ENCODE peak calls at places on chromosome X, in four cellular contexts. F, B, W and R are unnamed samples.

GRCh38 chrX:53544936-53545335 is 110.8 kb upstream of the HSD17B10 start:
- DNase-seq in F (no peak), W (no peak), B (no peak), R (no peak)

GRCh38 chrX:2898861-2899512 is 30.2 kb downstream of the ARSD start:
- DNase-seq in B (no peak), W (no peak), F (no peak), R (no peak)

GRCh38 chrX:97705936-97706335 is 822.2 kb downstream of the RPA4 start:
- DNase-seq in W (no peak), B (no peak), F (no peak), R (no peak)

GRCh38 chrX:132758778-132759177 is 199.7 kb downstream of the HS6ST2 start:
- DNase-seq in W (no peak), F (no peak), B (no peak), R (no peak)

GRCh38 chrX:56281789-56282188 is 49.6 kb downstream of the KLF8 start:
- DNase-seq in W (no peak), B (peak; percentile 36), F (no peak), R (no peak)

GRCh38 chrX:74119016-74119910 is 184.7 kb upstream of the ZCCHC13 start:
- DNase-seq in B (peak; percentile 28), W (no peak), F (no peak), R (no peak)

GRCh38 chrX:49198540-49199314 is 1.3 kb downstream of the SYP start:
- DNase-seq in F (no peak), W (no peak), B (no peak), R (no peak)

GRCh38 chrX:5409106-5409505 is 819.6 kb downstream of the NLGN4X start:
- DNase-seq in F (no peak), B (no peak), W (no peak), R (no peak)

GRCh38 chrX:40176979-40177430 is 79.2 kb upstream of the BCOR start:
- DNase-seq in B (no peak), W (no peak), F (no peak), R (peak; percentile 43)

GRCh38 chrX:48831909-48832291 is 3.5 kb downstream of the PCSK1N start:
- DNase-seq in B (no peak), W (no peak), F (no peak), R (no peak)

GRCh38 chrX:20221902-20222301 is 44.8 kb downstream of the RPS6KA3 start:
- DNase-seq in B (no peak), F (no peak), W (no peak), R (no peak)

GRCh38 chrX:36445576-36445975 is 526.0 kb downstream of the CFAP47 start:
- DNase-seq in W (no peak), B (no peak), F (no peak), R (no peak)

GRCh38 chrX:109344666-109345065 is 137.2 kb downstream of the GUCY2F start:
- DNase-seq in B (no peak), F (no peak), W (no peak), R (no peak)

GRCh38 chrX:75038925-75039324 is 113.7 kb upstream of the NEXMIF start:
- DNase-seq in W (no peak), B (peak; percentile 21), F (no peak), R (no peak)

GRCh38 chrX:2863646-2864045 is 34.9 kb downstream of the GYG2 start:
- DNase-seq in B (peak; percentile 7), W (no peak), F (no peak), R (no peak)

GRCh38 chrX:39821011-39821708 is 276.6 kb downstream of the BCOR start:
- DNase-seq in B (peak; percentile 44), F (no peak), W (no peak), R (peak; percentile 66)

GRCh38 chrX:57155171-57155570 is 18.0 kb upstream of the SPIN2A start:
- DNase-seq in W (no peak), B (no peak), F (no peak), R (no peak)

GRCh38 chrX:103629295-103630170 is 758 bp downstream of the TCEAL1 start:
- DNase-seq in B (peak; percentile 74), F (peak; percentile 57), W (peak; percentile 59), R (peak; percentile 76)

GRCh38 chrX:11566158-11566557 is 99.6 kb downstream of the ARHGAP6 start:
- DNase-seq in F (no peak), B (no peak), W (no peak), R (no peak)

GRCh38 chrX:48617542-48618340 is 20.4 kb downstream of the WDR13 start:
- DNase-seq in W (no peak), B (peak; percentile 40), F (no peak), R (no peak)

GRCh38 chrX:96729053-96729452 is 44.4 kb downstream of the DIAPH2 start:
- DNase-seq in W (no peak), B (no peak), F (no peak), R (no peak)

GRCh38 chrX:34382416-34382815 is 250.3 kb upstream of the FAM47A start:
- DNase-seq in F (no peak), B (peak; percentile 82), W (no peak), R (no peak)

GRCh38 chrX:136209751-136210150 is 41.4 kb downstream of the MAP7D3 start:
- DNase-seq in B (no peak), W (no peak), F (no peak), R (no peak)

GRCh38 chrX:19190902-19191301 is 68.6 kb upstream of the ADGRG2 start:
- DNase-seq in F (no peak), B (no peak), W (no peak), R (no peak)

GRCh38 chrX:137195991-137196390 is 162.2 kb upstream of the GPR101 start:
- DNase-seq in B (peak; percentile 0), F (no peak), W (no peak), R (no peak)

GRCh38 chrX:118965395-118965794 is 9.0 kb upstream of the LONRF3 start:
- DNase-seq in W (no peak), F (no peak), B (no peak), R (no peak)

GRCh38 chrX:82648062-82648461 is 860.0 kb upstream of the POU3F4 start:
- DNase-seq in W (no peak), B (no peak), F (no peak), R (no peak)

GRCh38 chrX:149949743-149950436 is 11.6 kb upstream of the EOLA2 start:
- DNase-seq in B (no peak), F (no peak), W (no peak), R (no peak)

GRCh38 chrX:123648028-123648810 is 84.6 kb downstream of the THOC2 start:
- DNase-seq in F (no peak), B (peak; percentile 69), W (peak; percentile 47), R (no peak)

GRCh38 chrX:29746326-29746725 is 469.0 kb upstream of the MAGEB2 start:
- DNase-seq in F (no peak), B (peak; percentile 57), W (no peak), R (no peak)

GRCh38 chrX:122622800-122623199 is 561.3 kb upstream of the GRIA3 start:
- DNase-seq in F (no peak), W (no peak), B (no peak), R (no peak)

GRCh38 chrX:7233632-7234406 is 85.9 kb upstream of the PUDP start:
- DNase-seq in F (no peak), W (no peak), B (no peak), R (no peak)

GRCh38 chrX:155086202-155086840 is 15.0 kb downstream of the BRCC3 start:
- DNase-seq in W (no peak), B (peak; percentile 44), F (no peak), R (peak; percentile 34)

GRCh38 chrX:34299451-34299967 is 167.4 kb upstream of the FAM47A start:
- DNase-seq in W (no peak), F (no peak), B (no peak), R (no peak)

GRCh38 chrX:112058255-112058654 is 24.3 kb downstream of the TRPC5 start:
- DNase-seq in B (peak; percentile 3), W (no peak), F (no peak), R (no peak)
- H3K27me3 ChIP-seq in B (no peaks in the 10 kb centered on the region), W (peaks cover 3% of the 10 kb centered on the region), F (no peaks in the 10 kb centered on the region), R (peaks cover 3% of the 10 kb centered on the region)

GRCh38 chrX:91435465-91435864 is 826 bp downstream of the PABPC5 start:
- DNase-seq in B (no peak), F (no peak), W (no peak), R (no peak)
- H3K4me3 ChIP-seq in B (peak overlapping the region; percentile 47), F (peak overlapping the region; percentile 61), W (no peak overlapping the region), R (no peak overlapping the region)

GRCh38 chrX:152735101-152735500 is 1.5 kb downstream of the MAGEA12 start:
- DNase-seq in B (no peak), F (no peak), W (no peak), R (no peak)

GRCh38 chrX:152738560-152738959 is 5.0 kb downstream of the MAGEA12 start:
- DNase-seq in B (no peak), F (no peak), W (no peak), R (no peak)

GRCh38 chrX:152733261-152733975 is at the start of the genes CSAG1 and MAGEA12:
- DNase-seq in F (no peak), W (no peak), B (no peak), R (peak; percentile 5)

GRCh38 chrX:152735860-152736511 is 2.4 kb downstream of the MAGEA12 start:
- DNase-seq in W (peak; percentile 13), F (no peak), B (no peak), R (no peak)
- H3K27me3 ChIP-seq in W (no peaks in the 10 kb centered on the region), F (no peaks in the 10 kb centered on the region), B (no peaks in the 10 kb centered on the region), R (no peaks in the 10 kb centered on the region)

GRCh38 chrX:129981207-129981553 is 1.3 kb upstream of the BCORL1 start:
- DNase-seq in B (no peak), F (no peak), W (no peak), R (no peak)
- H3K4me3 ChIP-seq in B (peak overlapping the region; percentile 39), F (no peak overlapping the region), W (peak overlapping the region; percentile 22), R (peak overlapping the region; percentile 12)

GRCh38 chrX:130714135-130714534 is 188.9 kb downstream of the ENOX2 start:
- DNase-seq in W (no peak), B (no peak), F (no peak), R (peak; percentile 6)
- H3K27me3 ChIP-seq in W (no peaks in the 10 kb centered on the region), B (no peaks in the 10 kb centered on the region), F (no peaks in the 10 kb centered on the region), R (no peaks in the 10 kb centered on the region)

DNA sequence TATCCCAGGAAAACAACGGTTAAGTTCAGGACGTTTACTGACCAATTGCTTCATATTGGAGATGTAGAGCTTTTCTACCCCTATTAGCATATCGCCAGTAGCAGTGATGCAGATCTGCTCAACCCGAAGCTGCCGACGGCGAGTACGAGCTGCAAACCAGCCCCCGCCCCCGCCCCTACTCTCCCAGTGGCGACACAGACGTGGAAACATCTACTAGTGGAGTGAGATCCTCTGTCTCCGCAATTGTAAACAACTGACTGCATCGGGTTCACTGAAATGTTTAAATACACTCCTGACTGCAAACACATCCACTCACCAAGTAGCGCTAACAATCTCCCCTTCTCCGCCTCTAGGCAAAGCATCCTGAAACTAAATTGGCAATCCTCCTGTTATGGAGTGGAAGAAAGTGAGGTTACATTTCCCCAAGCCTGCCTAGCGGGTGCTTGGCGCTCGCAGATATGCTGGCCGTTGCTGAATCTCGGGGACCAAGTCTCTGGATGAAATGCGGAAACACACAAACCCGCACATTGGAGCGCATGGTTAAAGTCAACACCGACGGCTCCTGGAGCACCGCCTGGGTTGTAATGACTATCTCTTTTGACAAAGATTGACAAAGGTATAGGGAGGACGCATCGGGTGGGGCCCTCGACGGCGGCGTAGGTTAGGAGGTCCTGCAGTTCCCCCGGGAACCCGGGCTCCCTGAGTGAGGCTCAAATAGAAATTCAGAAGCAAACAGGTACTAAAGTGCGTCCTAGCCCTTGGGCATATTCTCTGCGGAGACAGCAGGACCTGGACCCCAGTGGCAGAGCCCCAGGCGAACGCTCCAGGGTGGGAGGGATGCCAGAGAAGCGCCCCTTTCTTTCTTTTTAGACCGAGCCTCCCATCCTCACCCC is 116.9 kb upstream of the TEX13C start:
- DNase-seq in F (no peak), B (no peak), W (no peak), R (no peak)
- H3K4me3 ChIP-seq in F (peak overlapping the region; percentile 65), B (peak overlapping the region; percentile 35), W (no peak overlapping the region), R (no peak overlapping the region)